ENCODE peak calls at places on chromosome 6, in seven cellular contexts. O, S, M, T, C, E and I are unnamed samples.

GRCh38 chr6:28474441-28475219 is 31.3 kb upstream of the ZSCAN23 start:
- DNase-seq in C (no peak), E (peak; percentile 89), S (peak; percentile 78), O (no peak), T (no peak), M (no peak), I (no peak)

GRCh38 chr6:13248953-13249432 is 79.3 kb downstream of the TBC1D7 start:
- DNase-seq in M (no peak), E (no peak), T (no peak), S (no peak), O (no peak), C (no peak), I (no peak)

GRCh38 chr6:146593978-146594377 is 4.8 kb upstream of the ADGB start:
- DNase-seq in O (no peak), M (no peak), T (no peak), C (no peak), E (no peak), S (no peak), I (no peak)

GRCh38 chr6:155883741-155884140 is 428.1 kb upstream of the NOX3 start:
- DNase-seq in O (no peak), T (no peak), S (peak; percentile 58), M (no peak), C (no peak), E (peak; percentile 45), I (no peak)

GRCh38 chr6:136134275-136134674 is 115.8 kb downstream of the MTFR2 start:
- DNase-seq in O (no peak), S (no peak), M (no peak), E (no peak), T (no peak), C (no peak), I (no peak)

GRCh38 chr6:101396552-101397173 is 3.2 kb downstream of the GRIK2 start:
- DNase-seq in E (peak; percentile 61), O (no peak), M (no peak), S (peak; percentile 26), C (peak; percentile 5), T (peak; percentile 19), I (no peak)

GRCh38 chr6:156557269-156557885 is 219.8 kb upstream of the ARID1B start:
- DNase-seq in C (no peak), T (no peak), M (no peak), E (peak; percentile 21), S (peak; percentile 93), O (no peak), I (no peak)

GRCh38 chr6:44222987-44223470 is 366 bp upstream of the SLC29A1 start:
- DNase-seq in C (no peak), O (no peak), T (no peak), E (no peak), M (no peak), S (no peak), I (no peak)

GRCh38 chr6:84428300-84428907 is 201.0 kb upstream of the CEP162 start:
- DNase-seq in C (no peak), O (no peak), M (no peak), S (peak; percentile 11), E (peak; percentile 63), T (no peak), I (no peak)

GRCh38 chr6:1336246-1336843 is 24.4 kb downstream of the FOXQ1 start:
- DNase-seq in O (no peak), E (no peak), S (peak; percentile 59), T (no peak), C (no peak), M (no peak), I (no peak)

GRCh38 chr6:43091592-43091991 is 15.5 kb downstream of the PTK7 start:
- DNase-seq in O (no peak), E (no peak), M (no peak), C (no peak), T (no peak), S (no peak), I (no peak)

GRCh38 chr6:43831211-43831610 is 61.2 kb downstream of the VEGFA start:
- DNase-seq in O (no peak), E (no peak), T (no peak), M (no peak), S (no peak), C (no peak), I (no peak)

GRCh38 chr6:165661416-165662001 is 1.5 kb downstream of the PDE10A start:
- DNase-seq in T (no peak), C (no peak), S (no peak), E (no peak), M (no peak), O (no peak), I (no peak)